ENCODE peak calls at places on chromosomes 13 and 19, in nine cellular contexts. N, A, X, I, Z, L, O, T and Y are unnamed samples.
A peak's percentile ranks its signal among the peaks of the same experiment; 100 is the strongest.

GRCh38 chr13:112769615-112770014 is 79.8 kb downstream of the ATP11A start:
- DNase-seq in N (no peak), A (no peak), X (no peak), I (no peak), Z (no peak), L (no peak), O (no peak), T (no peak), Y (no peak)

GRCh38 chr19:9052894-9053293 is 34.0 kb upstream of the OR1M1 start:
- DNase-seq in N (no peak), A (no peak), X (no peak), I (no peak), Z (no peak), L (no peak), O (no peak), T (no peak), Y (no peak)

GRCh38 chr13:44293908-44294735 is 79.5 kb upstream of the SERP2 start:
- DNase-seq in N (no peak), A (no peak), X (no peak), I (no peak), Z (no peak), L (no peak), O (peak; percentile 72), T (peak; percentile 63), Y (no peak)

GRCh38 chr13:111210488-111210887 is 95.4 kb downstream of the ARHGEF7 start:
- DNase-seq in N (no peak), A (no peak), X (no peak), I (no peak), Z (peak; percentile 75), L (no peak), O (peak; percentile 91), T (peak; percentile 88), Y (no peak)

GRCh38 chr13:24680258-24680920 is at the start of gene ATP12A:
- DNase-seq in N (peak; percentile 49), A (no peak), X (no peak), I (no peak), Z (no peak), L (peak; percentile 46), O (no peak), T (no peak), Y (no peak)

GRCh38 chr19:4454621-4454951 is 3.0 kb downstream of the UBXN6 start:
- DNase-seq in N (no peak), A (no peak), X (no peak), I (no peak), Z (no peak), L (no peak), O (no peak), T (no peak), Y (no peak)

GRCh38 chr19:17677002-17677401 is 11.2 kb downstream of the UNC13A start:
- DNase-seq in N (no peak), A (no peak), X (peak; percentile 23), I (no peak), Z (no peak), L (no peak), O (no peak), T (no peak), Y (no peak)

GRCh38 chr13:84649853-84650252 is 767.6 kb upstream of the SLITRK1 start:
- DNase-seq in N (no peak), A (no peak), X (no peak), I (no peak), Z (no peak), L (no peak), O (peak; percentile 48), T (no peak), Y (no peak)

GRCh38 chr13:100334209-100334608 is 245.3 kb downstream of the PCCA start:
- DNase-seq in N (no peak), A (no peak), X (no peak), I (no peak), Z (no peak), L (no peak), O (no peak), T (no peak), Y (no peak)

GRCh38 chr19:39971380-39971841 is 446 bp downstream of the PSMC4 start:
- DNase-seq in N (no peak), A (no peak), X (no peak), I (no peak), Z (no peak), L (no peak), O (no peak), T (no peak), Y (no peak)

DNA sequence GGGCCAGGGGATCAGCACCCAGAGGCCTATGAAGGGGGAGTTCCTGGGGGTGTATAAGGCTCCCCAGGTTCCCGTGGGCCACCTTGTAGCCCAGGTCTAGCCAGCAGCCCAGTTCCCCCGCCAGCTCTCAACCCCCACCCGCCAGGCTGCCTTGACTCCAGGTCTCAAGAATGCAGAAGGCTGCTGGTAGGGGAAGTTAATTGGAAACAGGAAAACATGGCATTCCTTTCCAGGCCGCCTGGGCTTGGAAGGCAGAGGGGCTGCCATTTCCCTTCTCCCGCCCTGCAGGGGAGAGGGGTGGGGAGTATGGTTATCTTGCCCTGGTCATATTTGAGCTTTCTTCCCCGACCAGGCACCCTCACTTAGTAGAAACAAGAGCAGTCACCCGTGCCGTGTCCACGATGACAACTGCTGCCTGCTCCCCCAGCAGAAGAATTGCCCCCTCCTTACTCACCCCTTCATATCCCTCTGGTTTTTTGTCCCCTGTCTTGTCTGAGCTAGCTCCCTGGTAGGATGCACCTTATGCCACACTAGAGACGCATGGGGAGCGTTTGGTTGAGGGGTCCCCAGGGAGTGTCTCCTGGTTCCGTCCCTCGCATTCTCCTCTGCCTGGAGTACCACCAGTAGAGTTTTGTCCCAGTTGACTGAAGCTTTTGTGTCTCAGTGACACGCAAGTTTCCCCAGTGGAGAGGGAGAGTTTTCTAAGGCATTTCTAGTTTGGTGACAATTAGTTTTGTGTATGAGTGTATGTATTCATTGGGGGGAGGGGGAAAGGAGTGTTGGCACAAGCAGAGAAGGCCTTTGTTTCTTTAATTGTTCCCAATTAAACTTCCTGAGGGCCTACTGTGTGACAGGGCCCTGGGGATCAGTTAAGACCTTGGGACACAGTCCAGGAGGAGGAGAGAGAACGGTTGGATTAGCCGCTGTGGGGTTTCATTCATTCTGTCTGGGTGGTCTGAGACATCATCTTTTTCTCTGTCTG is 4.5 kb downstream of the BICRA start:
- DNase-seq in N (no peak), A (no peak), X (no peak), I (no peak), Z (no peak), L (no peak), O (peak; percentile 70), T (peak; percentile 77), Y (no peak)
- H3K4me1 ChIP-seq in N (peaks cover 45% of the 10 kb centered on the region), A (peaks cover 43% of the 10 kb centered on the region), X (peaks cover 20% of the 10 kb centered on the region), I (peaks cover 15% of the 10 kb centered on the region), Z (peaks cover 50% of the 10 kb centered on the region), L (peaks cover 8% of the 10 kb centered on the region), O (peaks cover 19% of the 10 kb centered on the region), T (peaks cover 11% of the 10 kb centered on the region), Y (peaks cover 15% of the 10 kb centered on the region)

GRCh38 chr13:21060063-21060826 is 1.1 kb downstream of the LATS2 start:
- DNase-seq in N (peak; percentile 71), A (peak; percentile 68), X (peak; percentile 45), I (peak; percentile 64), Z (peak; percentile 62), L (peak; percentile 32), O (peak; percentile 51), T (peak; percentile 63), Y (no peak)

GRCh38 chr13:21058361-21058760 is 3.0 kb downstream of the LATS2 start:
- DNase-seq in N (no peak), A (no peak), X (no peak), I (no peak), Z (no peak), L (peak; percentile 37), O (no peak), T (peak; percentile 49), Y (no peak)

GRCh38 chr13:21063031-21063430 is 1.6 kb upstream of the LATS2 start:
- DNase-seq in N (no peak), A (no peak), X (no peak), I (no peak), Z (no peak), L (peak; percentile 5), O (no peak), T (no peak), Y (no peak)

GRCh38 chr13:21060827-21061076 is 634 bp downstream of the LATS2 start:
- DNase-seq in N (no peak), A (no peak), X (no peak), I (no peak), Z (no peak), L (no peak), O (no peak), T (no peak), Y (no peak)

DNA sequence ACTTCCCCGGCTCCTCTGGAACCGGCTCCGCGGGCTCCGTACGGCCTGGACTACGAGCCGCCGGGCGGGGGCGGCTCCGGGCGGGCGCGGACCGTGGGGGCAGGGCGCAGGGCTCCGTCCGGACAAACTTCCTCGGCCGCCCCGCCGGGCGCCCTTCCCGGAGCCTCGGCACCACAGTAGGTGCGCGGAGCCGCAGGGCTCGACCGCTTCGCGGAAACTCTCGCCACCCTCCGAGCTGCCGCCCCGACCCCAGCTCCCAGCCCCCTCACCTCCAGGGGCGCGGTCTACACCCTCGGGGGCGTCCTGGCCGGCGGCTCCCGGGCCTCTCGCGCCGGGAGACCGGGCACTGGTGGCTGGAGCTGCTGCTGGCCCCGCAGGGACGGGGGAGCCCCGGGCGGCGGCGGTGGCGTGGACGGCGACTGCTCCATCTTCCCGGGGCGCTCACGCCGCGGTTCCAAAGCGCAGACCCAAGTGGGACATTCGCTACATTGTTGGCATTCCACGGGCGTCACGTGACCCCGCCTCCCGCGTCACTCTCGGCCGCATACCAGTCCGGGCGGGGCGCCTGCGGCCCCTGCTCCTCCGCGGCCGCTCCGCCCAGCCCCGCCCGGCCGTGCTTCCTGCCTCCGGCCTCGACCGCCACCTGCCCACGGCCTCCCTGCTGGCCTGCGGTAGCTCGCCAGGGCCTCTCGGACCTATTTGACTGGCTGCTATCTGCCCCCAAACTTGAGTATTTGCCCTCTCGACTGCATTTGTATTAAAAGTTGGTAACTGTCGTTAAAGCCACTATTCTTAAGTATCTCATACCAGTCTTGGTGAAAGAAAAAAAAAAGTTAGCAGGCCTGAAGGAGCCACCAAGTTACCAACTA is at the start of gene LATS2:
- DNase-seq in N (peak; percentile 98), A (peak; percentile 97), X (peak; percentile 89), I (peak; percentile 98), Z (peak; percentile 98), L (peak; percentile 95), O (peak; percentile 94), T (peak; percentile 98), Y (peak; percentile 53)
- H3K4me3 ChIP-seq in N (peak within 1 kb of the TSS; percentile 97), A (peak within 1 kb of the TSS; percentile 96), X (peak within 1 kb of the TSS; percentile 69), I (peak within 1 kb of the TSS; percentile 92), Z (peak within 1 kb of the TSS; percentile 85), L (peak within 1 kb of the TSS; percentile 86), O (peak within 1 kb of the TSS; percentile 74), T (peak within 1 kb of the TSS; percentile 91), Y (peak within 1 kb of the TSS; percentile 86)

GRCh38 chr19:2050349-2050990 is 574 bp downstream of the MKNK2 start:
- DNase-seq in N (peak; percentile 68), A (peak; percentile 42), X (no peak), I (no peak), Z (no peak), L (no peak), O (no peak), T (no peak), Y (no peak)
- H3K4me1 ChIP-seq in N (peaks cover 83% of the 10 kb centered on the region), A (peaks cover 51% of the 10 kb centered on the region), X (peaks cover 61% of the 10 kb centered on the region), I (peaks cover 8% of the 10 kb centered on the region), Z (peaks cover 75% of the 10 kb centered on the region), L (peaks cover 34% of the 10 kb centered on the region), O (peaks cover 23% of the 10 kb centered on the region), T (peaks cover 11% of the 10 kb centered on the region), Y (peaks cover 78% of the 10 kb centered on the region)

DNA sequence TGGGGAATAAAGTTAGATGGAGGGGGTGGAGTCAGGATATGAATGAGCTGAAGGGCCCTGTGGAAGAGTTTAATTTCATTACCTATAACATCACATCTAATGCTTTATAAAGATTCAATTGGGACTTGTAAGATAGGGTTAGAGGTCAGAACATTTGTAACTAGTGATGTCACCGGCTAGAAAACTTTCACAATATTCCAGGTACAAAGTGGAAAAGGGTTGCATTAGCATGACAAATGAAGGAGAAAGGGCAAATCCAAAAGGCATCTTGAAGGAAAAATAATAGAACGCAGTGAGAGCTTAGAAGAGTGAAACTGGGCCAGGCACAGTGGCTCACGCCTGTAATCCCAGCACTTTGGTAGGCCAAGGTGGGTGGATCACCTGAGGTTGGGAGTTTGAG is 7.6 kb downstream of the MBNL2 start:
- DNase-seq in N (no peak), A (no peak), X (no peak), I (no peak), Z (no peak), L (no peak), O (no peak), T (no peak), Y (no peak)
- H3K4me3 ChIP-seq in N (no peak overlapping the region), A (no peak overlapping the region), X (no peak overlapping the region), I (no peak overlapping the region), Z (no peak overlapping the region), L (no peak overlapping the region), O (no peak overlapping the region), T (no peak overlapping the region), Y (no peak overlapping the region)